ENCODE peak calls at places on chromosomes 11 and 22, in four cellular contexts. N is H1, E is GM06990, I is A172. S is an unnamed sample.

GRCh38 chr22:25069758-25070461 is 117.4 kb downstream of the KIAA1671 start:
- DNase-seq in N (no peak), I (no peak), E (no peak), S (no peak)

GRCh38 chr22:46165975-46166374 is 15.6 kb downstream of the PPARA start:
- DNase-seq in I (no peak), N (no peak), E (no peak), S (no peak)

GRCh38 chr11:103077553-103077952 is 14.4 kb downstream of the DCUN1D5 start:
- DNase-seq in N (no peak), I (no peak), E (no peak), S (no peak)

GRCh38 chr22:16827506-16827905 is 2.3 kb upstream of the XKR3 start:
- DNase-seq in N (no peak), E (no peak), I (no peak), S (no peak)

GRCh38 chr11:117946842-117947526 is 17.8 kb upstream of the TMPRSS13 start:
- DNase-seq in N (peak; percentile 99), I (peak; percentile 86), E (peak; percentile 54), S (peak; percentile 91)

GRCh38 chr11:70142171-70142875 is 60.8 kb upstream of the FADD start:
- DNase-seq in E (no peak), N (no peak), I (peak; percentile 75), S (peak; percentile 75)

GRCh38 chr22:28973352-28973751 is 88.3 kb downstream of the C22orf31 start:
- DNase-seq in I (no peak), N (no peak), E (no peak), S (no peak)

GRCh38 chr11:74004694-74005615 is 3.9 kb downstream of the UCP3 start:
- DNase-seq in E (no peak), N (no peak), I (no peak), S (no peak)

S was measured in SW480.